ENCODE peak calls at places on chromosomes 4 and X, in four cellular contexts. G is endothelial cell, L is omental fat pad, N is A549. P is an unnamed sample.

GRCh38 chr4:21949073-21949457 is 493 bp upstream of the KCNIP4 start:
- DNase-seq in G (peak), L (no peak), N (no peak), P (no peak)

GRCh38 chr4:147370473-147370872 is 110.4 kb upstream of the EDNRA start:
- DNase-seq in G (no peak), L (no peak), N (no peak), P (no peak)

GRCh38 chr4:105963461-105964400 is 68.5 kb downstream of the NPNT start:
- DNase-seq in G (no peak), L (no peak), N (no peak), P (no peak)

GRCh38 chr4:15410750-15411149 is 17.1 kb upstream of the C1QTNF7 start:
- DNase-seq in G (no peak), L (no peak), N (no peak), P (no peak)

GRCh38 chr4:150625033-150625432 is 43.1 kb downstream of the MAB21L2 start:
- DNase-seq in G (no peak), L (no peak), N (no peak), P (no peak)

GRCh38 chr4:98851806-98852205 is 77.1 kb downstream of the EIF4E start:
- DNase-seq in G (no peak), L (no peak), N (no peak), P (no peak)

GRCh38 chrX:40501456-40501855 is 79.3 kb upstream of the ATP6AP2 start:
- DNase-seq in G (no peak), L (no peak), N (no peak), P (no peak)

GRCh38 chr4:153154010-153154975 is 50.0 kb upstream of the TRIM2 start:
- DNase-seq in G (no peak), L (no peak), N (no peak), P (no peak)

GRCh38 chr4:40046311-40046980 is 10.2 kb upstream of the N4BP2 start:
- DNase-seq in G (no peak), L (no peak), N (peak), P (no peak)

GRCh38 chr4:155521382-155521781 is 144.6 kb upstream of the MAP9 start:
- DNase-seq in G (no peak), L (no peak), N (no peak), P (no peak)

GRCh38 chr4:24042094-24042493 is 152.2 kb upstream of the PPARGC1A start:
- DNase-seq in G (no peak), L (no peak), N (no peak), P (no peak)

GRCh38 chr4:182680196-182680771 is 236.9 kb downstream of the DCTD start:
- DNase-seq in G (no peak), L (no peak), N (no peak), P (no peak)

GRCh38 chr4:42513748-42514490 is 116.6 kb downstream of the SHISA3 start:
- DNase-seq in G (no peak), L (no peak), N (no peak), P (no peak)

GRCh38 chr4:5165419-5166369 is 114.4 kb downstream of the STK32B start:
- DNase-seq in G (no peak), L (no peak), N (no peak), P (peak)

GRCh38 chr4:189792819-189793618 is 147.7 kb upstream of the FRG1 start:
- DNase-seq in G (peak), L (no peak), N (peak), P (no peak)

GRCh38 chr4:37685211-37685725 is 908 bp downstream of the RELL1 start:
- DNase-seq in G (no peak), L (no peak), N (peak), P (no peak)

GRCh38 chr4:102505708-102506107 is 4.5 kb downstream of the NFKB1 start:
- DNase-seq in G (no peak), L (no peak), N (no peak), P (no peak)

GRCh38 chrX:97315939-97316338 is 432.2 kb downstream of the RPA4 start:
- DNase-seq in G (peak), L (no peak), N (no peak), P (no peak)

GRCh38 chr4:16082424-16083216 is 1.2 kb downstream of the PROM1 start:
- DNase-seq in G (peak), L (no peak), N (peak), P (no peak)

GRCh38 chr4:41878170-41878941 is 56.9 kb upstream of the TMEM33 start:
- DNase-seq in G (peak), L (no peak), N (no peak), P (no peak)

GRCh38 chrX:142036111-142036510 is 132.4 kb downstream of the MAGEC1 start:
- DNase-seq in G (no peak), L (no peak), N (no peak), P (no peak)

GRCh38 chrX:46710425-46710824 is 48.5 kb downstream of the SLC9A7 start:
- DNase-seq in G (no peak), L (no peak), N (peak), P (no peak)

DNA sequence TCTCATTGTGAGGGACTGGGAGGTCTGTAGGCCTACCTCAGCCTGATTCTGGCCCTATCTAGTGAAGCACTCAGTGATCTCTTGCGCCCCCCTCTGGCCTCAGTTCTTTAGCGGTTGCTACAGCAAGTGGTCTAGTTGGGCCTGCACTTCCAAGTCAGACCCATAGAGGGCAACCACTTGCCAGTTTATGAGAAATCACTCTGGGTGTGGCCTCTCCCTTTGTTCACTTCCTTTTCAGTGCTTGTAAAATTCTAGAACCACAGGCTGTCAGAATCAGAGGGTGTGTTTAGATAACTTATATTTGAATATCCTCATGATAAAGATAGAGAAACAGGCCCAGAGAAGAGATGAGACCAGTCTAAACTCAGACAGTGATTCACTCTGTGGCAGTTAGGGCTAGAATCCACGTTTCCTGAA is 60.9 kb upstream of the LAS1L start:
- DNase-seq in G (peak), L (peak), N (peak), P (no peak)
- TF ChIP-seq CTCF in G (peak), L (peak), N (peak), P (peak)

DNA sequence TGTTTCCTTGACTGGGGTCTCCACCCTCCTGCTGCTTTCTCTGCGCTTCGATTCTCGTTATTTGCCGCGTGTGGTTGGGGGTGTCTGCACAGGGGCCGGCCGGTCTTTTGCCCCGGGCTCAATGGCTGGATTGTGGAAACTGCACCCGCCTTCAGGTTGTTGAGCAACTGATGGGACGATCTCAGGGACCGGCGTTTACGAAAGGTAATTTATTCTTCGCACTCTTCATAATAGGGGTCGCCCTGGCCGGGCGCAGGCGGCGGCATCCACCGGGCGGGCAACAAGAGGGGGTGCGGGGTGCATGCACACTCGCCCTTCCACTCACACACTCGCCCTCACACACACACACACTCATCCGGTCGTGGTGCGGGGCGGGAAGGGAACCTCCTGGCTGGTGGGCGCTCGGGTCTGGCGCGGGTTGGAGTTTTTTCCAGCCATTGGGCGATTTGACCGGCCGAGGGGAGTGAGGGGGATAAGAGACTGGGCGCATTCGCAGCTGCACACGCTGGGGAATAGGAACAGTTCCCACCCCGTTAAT is 1.5 kb downstream of the ADGRL3 start:
- DNase-seq in G (peak), L (no peak), N (no peak), P (no peak)
- TF ChIP-seq CTCF in G (no peak), L (no peak), N (no peak), P (no peak)

DNA sequence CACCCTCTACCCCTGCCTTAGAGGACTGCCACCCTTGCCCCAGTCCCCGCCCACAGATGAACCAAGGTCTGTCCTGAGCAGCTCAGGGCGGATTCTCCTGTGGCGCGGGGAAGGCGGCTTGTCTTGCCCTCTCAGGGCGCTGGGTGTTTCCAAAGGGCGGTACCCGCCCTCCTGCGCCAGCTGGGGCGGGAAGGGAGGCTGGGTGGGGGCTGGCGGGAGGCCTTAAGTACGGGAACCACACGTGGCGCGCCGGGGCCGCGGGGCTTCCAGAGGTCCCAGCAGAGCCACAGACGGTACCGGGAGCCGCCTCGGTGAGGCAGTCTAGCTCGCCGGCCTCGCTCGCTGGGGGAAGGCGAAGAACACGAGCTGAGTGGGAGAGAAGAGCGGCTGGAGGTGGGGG is 361.1 kb downstream of the MID1IP1 start:
- DNase-seq in G (peak), L (no peak), N (no peak), P (no peak)
- TF ChIP-seq CTCF in G (no peak), L (no peak), N (no peak), P (no peak)

DNA sequence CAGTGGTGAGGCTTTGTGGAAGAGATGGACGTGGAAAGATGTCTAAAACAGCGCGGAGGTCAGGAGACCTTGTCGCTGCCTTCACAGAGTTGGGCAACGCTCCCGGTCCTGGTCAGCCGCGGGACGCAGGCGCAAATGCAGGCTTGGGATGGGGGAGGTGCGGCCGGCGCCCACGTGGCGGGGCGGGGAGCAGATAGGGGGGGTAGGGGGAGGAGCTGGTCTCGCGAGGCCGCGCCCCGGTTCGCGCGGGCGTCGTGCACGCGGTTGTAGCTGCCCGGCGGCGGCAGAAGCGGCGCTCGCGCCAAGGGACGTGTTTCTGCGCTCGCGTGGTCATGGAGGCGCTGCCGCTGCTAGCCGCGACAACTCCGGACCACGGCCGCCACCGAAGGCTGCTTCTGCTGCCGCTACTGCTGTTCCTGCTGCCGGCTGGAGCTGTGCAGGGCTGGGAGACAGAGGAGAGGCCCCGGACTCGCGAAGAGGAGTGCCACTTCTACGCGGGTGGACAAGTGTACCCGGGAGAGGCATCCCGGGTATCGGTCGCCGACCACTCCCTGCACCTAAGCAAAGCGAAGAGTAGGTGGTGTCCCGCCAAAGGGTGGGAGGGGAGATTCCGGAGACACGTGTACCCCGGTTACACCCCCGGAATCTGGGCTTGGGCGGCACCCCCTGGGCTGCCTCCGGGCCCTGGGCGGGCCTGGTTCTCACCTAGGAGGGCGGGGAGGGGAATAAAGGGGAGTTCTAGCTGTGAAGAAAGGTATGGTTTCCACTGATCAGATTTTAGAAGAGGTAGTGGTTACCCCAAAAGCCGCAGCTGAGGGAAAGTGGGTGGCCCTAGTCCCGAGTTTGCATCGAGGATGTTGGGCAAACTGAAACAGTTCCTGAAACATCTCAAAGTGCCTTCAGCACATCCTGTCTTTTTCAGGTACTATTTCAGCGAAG is at the start of gene PRDX4:
- DNase-seq in G (peak), L (peak), N (peak), P (peak)
- TF ChIP-seq CTCF in G (no peak), L (no peak), N (no peak), P (no peak)

GRCh38 chr4:170198742-170199141 is 109.0 kb upstream of the AADAT start:
- DNase-seq in G (no peak), L (no peak), N (no peak), P (no peak)
- TF ChIP-seq CTCF in G (peak), L (no peak), N (no peak), P (peak)

DNA sequence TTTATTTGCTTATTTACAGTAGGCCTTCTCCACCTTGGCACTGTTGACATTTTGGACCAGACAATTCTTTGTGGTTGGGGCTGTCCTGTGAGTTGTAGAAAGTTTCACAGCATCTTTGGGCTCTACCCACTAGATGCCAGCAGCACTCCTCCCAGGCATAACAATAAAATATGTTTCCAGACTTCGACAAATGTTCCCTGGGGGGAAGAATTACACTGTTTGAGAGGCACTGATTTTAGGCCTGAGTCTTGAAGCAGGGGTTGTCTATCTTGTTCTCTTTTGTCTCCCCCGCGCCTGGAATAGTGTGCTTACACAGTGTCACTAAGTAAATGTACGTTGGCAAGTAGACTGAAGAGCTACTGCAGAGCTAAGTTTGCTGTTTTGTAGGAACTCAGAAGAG is 254.4 kb upstream of the BOD1L1 start:
- DNase-seq in G (no peak), L (no peak), N (no peak), P (no peak)
- TF ChIP-seq CTCF in G (no peak), L (no peak), N (no peak), P (no peak)

GRCh38 chr4:53313510-53313909 is 52.4 kb downstream of the SCFD2 start:
- DNase-seq in G (peak), L (no peak), N (peak), P (no peak)
- TF ChIP-seq CTCF in G (no peak), L (no peak), N (peak), P (peak)

DNA sequence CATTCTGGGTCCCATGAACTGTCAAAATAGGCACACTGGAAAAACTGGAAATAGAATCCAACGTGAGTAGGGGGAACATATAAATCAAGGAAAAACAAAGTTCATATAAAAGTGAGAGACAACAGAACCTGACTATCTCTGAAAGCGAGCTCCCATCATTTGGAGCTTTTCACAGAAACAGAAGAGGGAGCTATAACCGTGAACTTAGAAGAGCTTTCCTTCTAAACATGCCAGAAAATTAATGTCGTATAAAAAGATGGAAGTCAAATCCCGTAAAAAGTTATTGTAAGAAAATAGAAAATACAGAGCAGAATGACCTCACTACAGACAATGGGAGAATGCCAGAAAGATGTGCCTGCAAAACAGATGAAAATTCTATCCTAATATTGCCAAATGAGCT is 23.9 kb upstream of the HSD17B10 start:
- DNase-seq in G (no peak), L (no peak), N (no peak), P (no peak)
- TF ChIP-seq CTCF in G (no peak), L (no peak), N (peak), P (peak)

GRCh38 chr4:3787489-3788365 is 21.5 kb downstream of the ADRA2C start:
- DNase-seq in G (no peak), L (no peak), N (no peak), P (no peak)

GRCh38 chr4:3788366-3788660 is 22.1 kb downstream of the ADRA2C start:
- DNase-seq in G (no peak), L (no peak), N (no peak), P (no peak)

GRCh38 chr4:3784469-3785291 is 18.5 kb downstream of the ADRA2C start:
- DNase-seq in G (no peak), L (no peak), N (no peak), P (no peak)

GRCh38 chr4:3785292-3785565 is 19.0 kb downstream of the ADRA2C start:
- DNase-seq in G (no peak), L (no peak), N (no peak), P (no peak)

DNA sequence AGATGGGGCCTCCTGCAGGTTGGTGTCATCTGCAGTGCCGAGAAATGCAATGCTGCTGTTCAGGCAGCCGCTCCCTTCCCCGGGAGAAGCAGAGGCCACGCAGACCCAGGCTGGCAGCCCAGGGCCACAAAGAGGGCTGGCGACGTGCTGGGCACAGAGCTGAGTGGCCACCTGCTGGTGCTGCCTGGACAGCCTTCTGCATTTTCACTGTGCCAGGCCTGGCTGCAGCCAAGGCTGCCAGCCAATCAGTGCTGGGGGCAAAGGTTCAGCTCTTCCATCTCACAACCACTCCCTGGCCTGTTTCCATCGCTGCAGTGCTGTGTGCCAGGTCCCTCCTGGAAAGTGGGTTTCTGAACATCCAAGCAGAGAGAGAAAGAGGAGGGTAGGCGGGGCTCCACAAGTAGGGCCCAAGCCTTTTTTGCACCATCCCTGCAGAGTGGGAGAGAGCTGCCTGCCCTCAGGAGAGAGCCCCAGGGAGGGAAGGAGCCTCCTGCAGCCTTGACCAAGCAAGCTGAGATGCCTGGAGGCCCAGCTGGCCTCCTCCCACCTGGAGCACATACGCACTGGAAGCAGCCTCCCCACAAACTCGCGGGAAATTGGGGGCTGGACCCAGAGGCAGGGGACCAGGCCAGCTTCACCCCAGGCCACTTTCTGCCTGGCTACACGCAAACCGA is 20.1 kb downstream of the ADRA2C start:
- DNase-seq in G (no peak), L (no peak), N (peak), P (no peak)
- TF ChIP-seq CTCF in G (no peak), L (no peak), N (no peak), P (no peak)

P was measured in D721Med.